ENCODE peak calls at places on chromosomes 6 and 20, in four cellular contexts. O is transverse colon, J is left ventricle myocardium inferior, I is Peyer's patch. P is an unnamed sample.

GRCh38 chr6:7649037-7649810 is 59.2 kb downstream of the SNRNP48 start:
- DNase-seq in O (no peak), J (no peak), I (no peak), P (no peak)

GRCh38 chr6:122653094-122653493 is 42.9 kb downstream of the PKIB start:
- DNase-seq in O (no peak), J (no peak), I (no peak), P (no peak)

GRCh38 chr6:119027465-119027864 is 51.0 kb downstream of the FAM184A start:
- DNase-seq in O (no peak), J (no peak), I (no peak), P (no peak)

GRCh38 chr6:10441004-10441654 is 26.3 kb upstream of the TFAP2A start:
- DNase-seq in O (no peak), J (no peak), I (no peak), P (no peak)

GRCh38 chr6:134199848-134200606 is 117.9 kb downstream of the SGK1 start:
- DNase-seq in O (no peak), J (no peak), I (no peak), P (no peak)

GRCh38 chr6:164109770-164110140 is 695.2 kb downstream of the QKI start:
- DNase-seq in O (no peak), J (peak), I (no peak), P (peak)

GRCh38 chr6:1039191-1039590 is 272.7 kb upstream of the FOXQ1 start:
- DNase-seq in O (peak), J (no peak), I (no peak), P (no peak)

GRCh38 chr6:128710305-128710704 is 172.6 kb upstream of the LAMA2 start:
- DNase-seq in O (no peak), J (no peak), I (no peak), P (no peak)

GRCh38 chr6:36908758-36909157 is 23.0 kb downstream of the C6orf89 start:
- DNase-seq in O (no peak), J (no peak), I (no peak), P (no peak)

GRCh38 chr20:59518881-59519706 is 85.2 kb upstream of the PHACTR3 start:
- DNase-seq in O (peak), J (no peak), I (no peak), P (peak)

GRCh38 chr20:17225891-17226409 is 890 bp upstream of the PCSK2 start:
- DNase-seq in O (no peak), J (no peak), I (no peak), P (peak)

GRCh38 chr6:138500867-138501446 is 1.7 kb upstream of the NHSL1 start:
- DNase-seq in O (no peak), J (no peak), I (no peak), P (peak)

GRCh38 chr6:21158149-21158548 is 435.4 kb upstream of the SOX4 start:
- DNase-seq in O (no peak), J (no peak), I (no peak), P (no peak)

GRCh38 chr6:16319813-16320532 is 81.6 kb downstream of the GMPR start:
- DNase-seq in O (peak), J (peak), I (peak), P (peak)

GRCh38 chr6:146200136-146200708 is 171.4 kb downstream of the GRM1 start:
- DNase-seq in O (no peak), J (no peak), I (no peak), P (no peak)

GRCh38 chr6:118187568-118188164 is 280.6 kb downstream of the SLC35F1 start:
- DNase-seq in O (no peak), J (no peak), I (no peak), P (no peak)

GRCh38 chr6:66478705-66479104 is 771.7 kb upstream of the EYS start:
- DNase-seq in O (no peak), J (no peak), I (no peak), P (no peak)

GRCh38 chr6:144284753-144285547 is at the start of gene UTRN:
- DNase-seq in O (peak), J (peak), I (no peak), P (peak)

GRCh38 chr6:36320475-36320874 is 16.2 kb downstream of the BNIP5 start:
- DNase-seq in O (peak), J (no peak), I (no peak), P (no peak)

GRCh38 chr6:70398783-70399730 is 14.3 kb upstream of the FAM135A start:
- DNase-seq in O (peak), J (no peak), I (no peak), P (no peak)

GRCh38 chr6:29953706-29954105 is 11.4 kb downstream of the HLA-A start:
- DNase-seq in O (no peak), J (no peak), I (no peak), P (no peak)

GRCh38 chr20:51758978-51759544 is 9.1 kb downstream of the ATP9A start:
- DNase-seq in O (no peak), J (peak), I (no peak), P (no peak)

GRCh38 chr20:62970307-62971210 is 18.1 kb downstream of the SLC17A9 start:
- DNase-seq in O (no peak), J (no peak), I (no peak), P (no peak)

GRCh38 chr6:135285165-135285564 is 104.1 kb downstream of the MYB start:
- DNase-seq in O (no peak), J (no peak), I (no peak), P (no peak)

GRCh38 chr6:135280375-135281136 is 99.4 kb downstream of the MYB start:
- DNase-seq in O (no peak), J (no peak), I (no peak), P (no peak)

GRCh38 chr6:135281227-135281626 is 100.1 kb downstream of the MYB start:
- DNase-seq in O (no peak), J (no peak), I (no peak), P (no peak)

GRCh38 chr6:135281907-135282306 is 100.8 kb downstream of the MYB start:
- DNase-seq in O (no peak), J (no peak), I (no peak), P (no peak)

GRCh38 chr6:135282425-135282824 is 101.3 kb downstream of the MYB start:
- DNase-seq in O (no peak), J (no peak), I (no peak), P (no peak)
- TF ChIP-seq CTCF in O (no peak), J (no peak), I (no peak), P (no peak)

GRCh38 chr6:155274533-155274932 is 10.7 kb downstream of the CLDN20 start:
- DNase-seq in O (no peak), J (no peak), I (no peak), P (no peak)

GRCh38 chr6:155272353-155273222 is 8.8 kb downstream of the CLDN20 start:
- DNase-seq in O (no peak), J (no peak), I (no peak), P (no peak)

GRCh38 chr6:155273438-155273837 is 9.6 kb downstream of the CLDN20 start:
- DNase-seq in O (no peak), J (no peak), I (no peak), P (no peak)

GRCh38 chr6:155275808-155276480 is 12.1 kb downstream of the CLDN20 start:
- DNase-seq in O (no peak), J (no peak), I (no peak), P (no peak)

DNA sequence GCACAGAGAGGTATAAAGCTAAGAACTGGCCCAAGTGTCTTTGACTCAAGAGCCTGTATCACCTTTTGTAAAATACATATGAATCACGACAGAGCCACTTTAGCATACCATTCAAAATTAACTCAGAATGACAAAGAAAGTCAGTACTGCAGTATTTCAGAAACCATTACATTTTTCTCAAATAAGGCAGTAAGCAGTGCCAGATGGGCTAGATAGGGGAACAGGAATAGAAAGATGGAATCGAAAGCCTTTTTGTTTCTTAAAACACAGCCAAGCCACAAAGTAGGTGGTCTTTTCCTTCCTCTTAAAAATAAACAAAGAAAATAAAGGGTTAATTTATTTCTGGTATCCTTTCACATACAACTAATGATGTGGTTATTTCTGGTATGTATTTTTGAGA is 10.3 kb downstream of the CLDN20 start:
- DNase-seq in O (no peak), J (no peak), I (no peak), P (no peak)
- H3K27ac ChIP-seq in O (peak), J (peak), I (peak), P (no peak)

GRCh38 chr6:151842816-151843215 is 35.3 kb downstream of the ESR1 start:
- DNase-seq in O (no peak), J (no peak), I (no peak), P (no peak)
- H3K4me3 ChIP-seq in O (no peak), J (no peak), I (no peak), P (no peak)

GRCh38 chr6:33787954-33788693 is 806 bp downstream of the LEMD2 start:
- DNase-seq in O (peak), J (peak), I (peak), P (peak)

GRCh38 chr6:33789550-33789895 is 593 bp upstream of the LEMD2 start:
- DNase-seq in O (no peak), J (no peak), I (no peak), P (no peak)

GRCh38 chr6:33790306-33790855 is 1.5 kb upstream of the LEMD2 start:
- DNase-seq in O (no peak), J (no peak), I (no peak), P (no peak)

GRCh38 chr6:33787336-33787953 is 1.5 kb downstream of the LEMD2 start:
- DNase-seq in O (no peak), J (no peak), I (no peak), P (no peak)

GRCh38 chr6:33788694-33789549 is at the start of gene LEMD2:
- DNase-seq in O (peak), J (peak), I (peak), P (peak)
- TF ChIP-seq CTCF in O (no peak), J (no peak), I (no peak), P (no peak)

DNA sequence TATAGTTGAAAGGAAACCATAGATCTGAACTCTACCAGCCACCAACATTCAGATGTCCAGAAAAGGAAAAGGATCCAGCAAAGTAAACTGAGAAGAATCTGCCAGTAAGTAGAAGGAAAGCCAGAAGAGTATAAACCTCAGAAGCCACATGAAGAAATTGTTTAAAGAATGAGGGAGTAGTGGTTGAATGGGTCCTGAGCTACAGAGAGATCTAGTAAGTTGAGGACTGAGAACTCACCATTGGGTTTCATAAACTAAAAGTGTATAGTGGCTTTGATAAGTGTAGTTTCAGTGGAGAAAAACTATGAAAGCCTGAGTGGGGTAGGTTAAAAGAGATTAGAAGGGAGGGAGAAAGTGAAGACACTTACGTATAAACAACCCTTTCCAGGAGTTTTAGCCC is 32.0 kb upstream of the SUMO4 start:
- DNase-seq in O (no peak), J (no peak), I (no peak), P (no peak)
- H3K27ac ChIP-seq in O (no peak), J (no peak), I (no peak), P (no peak)

DNA sequence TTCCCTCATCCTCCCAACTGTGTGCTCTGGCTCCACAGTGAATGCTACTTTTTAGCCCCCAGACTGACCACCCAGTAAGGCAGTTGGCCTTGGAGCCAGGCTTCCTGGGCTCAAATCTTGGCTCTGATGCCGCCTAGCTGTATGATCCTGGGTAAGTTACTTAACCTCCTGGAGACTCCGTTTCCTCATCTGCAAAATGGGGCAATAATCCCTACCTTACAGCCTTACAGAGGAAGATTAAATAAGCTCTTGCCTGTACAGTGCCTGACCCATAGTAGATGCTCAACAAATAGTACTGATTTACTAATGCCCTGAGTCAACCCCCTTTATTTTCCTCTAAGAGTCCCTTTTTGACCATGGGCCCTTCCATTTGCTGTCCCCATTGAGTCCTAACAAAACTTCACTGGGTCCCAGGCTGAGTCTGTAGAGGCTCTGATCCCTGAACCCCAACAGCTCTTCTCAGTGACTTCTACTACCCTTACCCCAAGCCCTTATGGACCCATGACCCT is 31.2 kb downstream of the FOXP4 start:
- DNase-seq in O (no peak), J (no peak), I (no peak), P (no peak)
- H3K4me3 ChIP-seq in O (no peak), J (no peak), I (no peak), P (peak)

GRCh38 chr6:150928882-150929281 is 63.4 kb downstream of the MTHFD1L start:
- DNase-seq in O (no peak), J (no peak), I (no peak), P (no peak)
- TF ChIP-seq CTCF in O (peak), J (peak), I (no peak), P (peak)

GRCh38 chr6:45647341-45648138 is 269.8 kb upstream of the SUPT3H start:
- DNase-seq in O (no peak), J (no peak), I (no peak), P (no peak)
- H3K27ac ChIP-seq in O (no peak), J (no peak), I (no peak), P (no peak)

GRCh38 chr20:31662372-31662854 is 24.7 kb downstream of the COX4I2 start:
- DNase-seq in O (no peak), J (no peak), I (no peak), P (no peak)
- H3K4me3 ChIP-seq in O (no peak), J (peak), I (peak), P (no peak)

DNA sequence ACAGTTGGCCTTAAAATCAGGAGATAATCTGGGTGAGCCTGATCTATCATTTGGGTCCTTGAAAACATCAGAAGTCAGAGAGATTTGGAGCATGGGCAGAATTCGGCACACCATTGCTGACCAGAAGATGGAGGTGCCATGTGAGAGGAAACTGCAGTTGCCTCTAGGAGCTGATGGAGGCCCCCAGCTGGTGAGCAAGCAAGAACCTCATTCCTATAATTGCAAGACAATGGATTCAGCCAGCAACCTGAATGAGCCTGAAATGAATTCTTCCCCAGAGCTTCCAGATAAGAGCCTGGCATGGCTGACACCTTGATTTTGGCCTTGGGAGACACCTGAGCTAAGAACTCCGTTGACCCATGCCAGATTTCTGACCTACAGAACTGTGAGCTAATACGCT is 76.3 kb upstream of the FYN start:
- DNase-seq in O (no peak), J (no peak), I (no peak), P (no peak)
- TF ChIP-seq CTCF in O (no peak), J (no peak), I (no peak), P (no peak)